ENCODE peak calls at places on chromosomes 3 and 15, in four cellular contexts. J is HepG2, L is GM12878, Q is K562. M is an unnamed sample.

GRCh38 chr3:185663929-185664328 is 77.8 kb downstream of the SENP2 start:
- DNase-seq in J (no peak), L (no peak), Q (no peak), M (no peak)

GRCh38 chr3:122974764-122975162 is 52.8 kb downstream of the SEMA5B start:
- DNase-seq in J (no peak), L (no peak), Q (no peak), M (no peak)

GRCh38 chr3:10560060-10560861 is 54.9 kb upstream of the ATP2B2 start:
- DNase-seq in J (no peak), L (no peak), Q (no peak), M (no peak)

GRCh38 chr3:126448141-126448892 is 27.4 kb downstream of the ZXDC start:
- DNase-seq in J (no peak), L (no peak), Q (no peak), M (no peak)

GRCh38 chr15:66884661-66885237 is 180.7 kb upstream of the SMAD3 start:
- DNase-seq in J (no peak), L (no peak), Q (no peak), M (no peak)

GRCh38 chr3:186048119-186048518 is 60.8 kb downstream of the ETV5 start:
- DNase-seq in J (no peak), L (no peak), Q (no peak), M (no peak)

GRCh38 chr3:11651900-11652299 is 8.2 kb upstream of the VGLL4 start:
- DNase-seq in J (peak; percentile 29), L (no peak), Q (no peak), M (no peak)

GRCh38 chr3:147215660-147216059 is 190.7 kb downstream of the ZIC4 start:
- DNase-seq in J (no peak), L (no peak), Q (no peak), M (no peak)

GRCh38 chr3:197613187-197613586 is 57.4 kb upstream of the BDH1 start:
- DNase-seq in J (no peak), L (no peak), Q (no peak), M (no peak)

GRCh38 chr15:70154440-70155347 is 57.0 kb upstream of the TLE3 start:
- DNase-seq in J (no peak), L (no peak), Q (no peak), M (no peak)

GRCh38 chr15:70158309-70158995 is 60.7 kb upstream of the TLE3 start:
- DNase-seq in J (no peak), L (no peak), Q (no peak), M (no peak)

GRCh38 chr15:70159397-70160009 is 61.8 kb upstream of the TLE3 start:
- DNase-seq in J (no peak), L (no peak), Q (no peak), M (no peak)

GRCh38 chr15:70158996-70159355 is 61.3 kb upstream of the TLE3 start:
- DNase-seq in J (no peak), L (no peak), Q (no peak), M (no peak)

GRCh38 chr15:70156781-70157261 is 59.1 kb upstream of the TLE3 start:
- DNase-seq in J (no peak), L (no peak), Q (no peak), M (no peak)
- TF ChIP-seq CHD4 in J (no peak), L (no peak), Q (no peak), M (no peak)

DNA sequence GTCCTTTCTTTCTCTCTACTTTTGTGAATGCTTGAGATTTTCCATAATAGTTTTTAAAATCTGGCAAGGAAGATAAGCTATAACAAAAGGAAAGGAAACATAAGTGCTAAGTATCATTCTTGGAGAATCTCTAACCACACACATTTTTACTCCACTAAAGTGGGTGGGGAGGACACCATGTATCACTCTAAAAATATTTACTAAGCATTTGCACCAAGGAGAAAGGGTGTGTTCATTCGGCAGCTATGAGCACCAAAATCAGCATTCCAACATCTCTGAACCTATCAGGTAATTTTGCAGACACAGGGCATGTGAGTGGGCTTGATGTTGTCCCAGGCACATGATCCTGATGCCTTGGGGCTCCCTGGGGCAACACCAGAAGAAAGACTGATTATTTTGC is 5.5 kb downstream of the B4GALT4 start:
- DNase-seq in J (no peak), L (no peak), Q (no peak), M (no peak)
- TF ChIP-seq HDAC2 in J (no peak), L (no peak), Q (no peak), M (no peak)

DNA sequence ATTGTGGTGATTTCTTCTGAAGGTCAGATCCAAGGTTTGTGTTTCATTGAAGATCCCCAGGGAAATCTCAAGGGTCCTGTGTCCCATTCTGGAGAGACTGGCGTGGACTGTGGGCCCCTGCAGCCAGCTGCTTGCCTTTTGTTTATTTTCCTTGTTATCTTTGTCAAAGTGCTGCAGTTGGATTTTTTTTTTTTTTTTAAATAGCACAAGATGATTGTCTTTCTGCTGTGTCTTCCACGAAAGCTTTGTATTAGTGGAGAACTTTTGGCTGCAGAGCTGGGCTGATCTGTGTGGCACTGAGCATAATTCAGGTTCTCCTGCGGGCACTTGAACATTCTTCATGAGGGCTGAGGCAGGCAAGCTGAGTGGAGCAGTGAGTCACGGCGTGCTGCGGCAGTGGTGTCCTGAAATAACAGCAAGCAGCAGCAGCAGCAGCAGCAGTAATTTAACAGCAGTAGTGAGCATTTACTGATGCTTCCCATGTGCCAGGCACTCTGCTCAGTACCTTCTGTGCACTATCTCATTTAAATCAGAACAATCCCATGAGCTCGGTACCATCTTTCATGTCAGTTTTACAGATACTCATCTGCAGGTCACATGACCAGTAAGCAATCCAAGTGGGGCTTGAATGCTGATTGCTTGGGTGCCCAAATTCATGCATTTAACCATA is 45.7 kb downstream of the MITF start:
- DNase-seq in J (no peak), L (no peak), Q (no peak), M (peak; percentile 65)
- TF ChIP-seq CHD4 in J (no peak), L (no peak), Q (no peak), M (no peak)

DNA sequence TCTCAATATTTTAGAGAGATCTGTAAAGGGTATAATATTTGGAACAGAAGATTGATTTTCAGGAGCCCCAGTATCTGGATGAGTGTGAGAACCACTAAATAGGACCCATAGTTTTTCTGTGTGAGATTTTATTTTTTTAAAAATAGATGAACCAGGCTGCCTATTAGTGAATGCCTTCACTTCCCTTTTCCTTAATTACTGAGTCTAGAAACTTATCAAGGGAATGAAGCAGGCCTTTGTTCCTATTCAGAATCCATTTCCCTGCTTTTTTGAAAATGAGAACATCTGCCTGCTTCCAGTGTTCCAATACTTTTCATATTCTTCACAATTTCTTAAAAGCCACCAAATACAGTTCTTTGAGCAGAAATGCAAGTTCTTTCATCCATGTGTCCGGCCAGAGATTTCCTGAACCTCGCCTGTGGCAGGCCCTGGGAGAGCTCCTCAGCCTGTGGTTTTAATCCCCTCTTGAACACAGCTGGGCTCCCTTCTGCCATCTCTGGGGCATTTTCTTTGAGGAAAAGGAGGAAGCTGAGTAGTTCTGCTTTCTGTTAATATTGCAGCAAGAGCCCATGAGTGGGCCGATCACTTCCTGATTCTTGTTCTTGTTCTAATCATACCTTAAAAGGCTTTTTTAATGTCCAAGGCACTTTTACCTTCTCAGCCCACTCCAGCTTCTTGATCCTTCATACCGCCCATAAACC is 4.7 kb downstream of the EHD4 start:
- DNase-seq in J (no peak), L (peak; percentile 45), Q (no peak), M (no peak)
- TF ChIP-seq HDAC2 in J (no peak), L (no peak), Q (no peak), M (no peak)

DNA sequence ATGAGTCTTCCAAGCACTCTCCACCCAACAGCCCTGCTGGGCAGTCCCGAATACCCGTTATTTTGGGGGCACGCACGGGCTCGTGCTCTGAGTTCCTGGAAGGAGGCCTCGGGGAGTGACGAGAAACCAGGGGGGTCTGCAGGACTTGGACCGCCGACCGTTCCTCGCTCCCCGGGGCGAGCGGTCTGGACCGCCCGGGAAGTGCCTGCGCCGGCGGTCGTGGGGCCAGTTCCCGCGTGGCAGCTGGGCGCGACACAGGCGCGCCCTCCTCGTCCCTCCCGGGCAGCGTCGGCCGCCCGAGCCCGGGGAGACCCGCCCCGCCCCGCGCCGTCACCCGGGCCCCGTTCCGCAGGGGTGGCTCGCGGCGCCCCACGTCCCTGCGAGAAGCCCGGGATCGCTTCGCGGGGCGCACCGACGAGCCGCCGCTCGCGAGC is 352 bp downstream of the GNB4 start:
- DNase-seq in J (no peak), L (no peak), Q (no peak), M (peak; percentile 8)
- TF ChIP-seq CHD4 in J (no peak), L (no peak), Q (no peak), M (no peak)

GRCh38 chr3:138418556-138419206 is 15.7 kb upstream of the ESYT3 start:
- DNase-seq in J (no peak), L (no peak), Q (no peak), M (no peak)
- TF ChIP-seq HDAC2 in J (no peak), L (no peak), Q (no peak), M (no peak)

GRCh38 chr3:154872089-154872488 is 208.0 kb upstream of the MME start:
- DNase-seq in J (no peak), L (no peak), Q (no peak), M (no peak)
- TF ChIP-seq CHD4 in J (no peak), L (no peak), Q (no peak), M (no peak)